ENCODE peak calls at places on chromosomes 5 and 9, in four cellular contexts. N is renal cortical epithelial cell, X is glomerular endothelial cell, K is erythroblast. G is an unnamed sample.
A peak's percentile ranks its signal among the peaks of the same experiment; 100 is the strongest.

GRCh38 chr5:150163547-150164059 is 3.0 kb upstream of the CDX1 start:
- DNase-seq in N (no peak), X (no peak), K (no peak), G (no peak)

GRCh38 chr9:23322392-23322791 is 503.6 kb downstream of the ELAVL2 start:
- DNase-seq in N (peak; percentile 1), X (no peak), K (no peak), G (no peak)

GRCh38 chr9:7489018-7489417 is 310.6 kb downstream of the DMAC1 start:
- DNase-seq in N (no peak), X (no peak), K (no peak), G (no peak)

GRCh38 chr5:105978011-105978410 is 1692.7 kb downstream of the EFNA5 start:
- DNase-seq in N (no peak), X (no peak), K (no peak), G (peak; percentile 6)

GRCh38 chr9:116806075-116806474 is 119.0 kb downstream of the TRIM32 start:
- DNase-seq in N (peak; percentile 39), X (no peak), K (no peak), G (peak; percentile 37)

GRCh38 chr5:154444559-154445421 is 1.0 kb upstream of the SAP30L start:
- DNase-seq in N (no peak), X (no peak), K (peak; percentile 49), G (no peak)

GRCh38 chr5:6552612-6553011 is 80.2 kb downstream of the NSUN2 start:
- DNase-seq in N (no peak), X (no peak), K (no peak), G (no peak)

GRCh38 chr9:93659837-93660177 is 83.4 kb downstream of the PHF2 start:
- DNase-seq in N (no peak), X (no peak), K (no peak), G (no peak)

GRCh38 chr5:101989659-101990058 is 306.4 kb downstream of the SLCO4C1 start:
- DNase-seq in N (no peak), X (no peak), K (no peak), G (no peak)

GRCh38 chr9:113505963-113506624 is 42.6 kb downstream of the RGS3 start:
- DNase-seq in N (no peak), X (no peak), K (no peak), G (no peak)

GRCh38 chr5:154446183-154447073 is 631 bp downstream of the SAP30L start:
- DNase-seq in N (peak; percentile 49), X (no peak), K (peak; percentile 52), G (peak; percentile 73)

GRCh38 chr9:129166962-129167557 is 11.0 kb downstream of the IER5L start:
- DNase-seq in N (peak; percentile 65), X (no peak), K (no peak), G (peak; percentile 75)

GRCh38 chr5:110807174-110807573 is 68.4 kb downstream of the SLC25A46 start:
- DNase-seq in N (no peak), X (no peak), K (no peak), G (no peak)

GRCh38 chr9:35731415-35732184 is 395 bp downstream of the TLN1 start:
- DNase-seq in N (no peak), X (no peak), K (no peak), G (peak; percentile 10)

GRCh38 chr9:133252301-133252776 is 22.7 kb downstream of the ABO start:
- DNase-seq in N (no peak), X (no peak), K (no peak), G (no peak)

GRCh38 chr5:146745937-146746577 is 132.5 kb downstream of the PPP2R2B start:
- DNase-seq in N (no peak), X (no peak), K (no peak), G (no peak)

GRCh38 chr5:124176692-124177091 is 569.7 kb downstream of the ZNF608 start:
- DNase-seq in N (peak; percentile 21), X (no peak), K (no peak), G (peak; percentile 12)

GRCh38 chr9:131038256-131039128 is 29.5 kb downstream of the LAMC3 start:
- DNase-seq in N (no peak), X (no peak), K (no peak), G (no peak)

GRCh38 chr9:98117984-98118639 is 910 bp downstream of the TRIM14 start:
- DNase-seq in N (peak; percentile 44), X (no peak), K (peak; percentile 65), G (peak; percentile 38)

GRCh38 chr9:137045294-137046093 is 483 bp downstream of the NPDC1 start:
- DNase-seq in N (no peak), X (no peak), K (no peak), G (peak; percentile 37)

GRCh38 chr5:65086234-65086886 is 317.6 kb downstream of the CWC27 start:
- DNase-seq in N (peak; percentile 51), X (no peak), K (no peak), G (no peak)

GRCh38 chr9:113579270-113580040 is 115.9 kb downstream of the RGS3 start:
- DNase-seq in N (peak; percentile 39), X (no peak), K (no peak), G (peak; percentile 60)

GRCh38 chr5:178460598-178461425 is 129.4 kb downstream of the COL23A1 start:
- DNase-seq in N (peak; percentile 37), X (no peak), K (peak; percentile 64), G (peak; percentile 47)

GRCh38 chr9:34591091-34591910 is 1.8 kb upstream of the CNTFR start:
- DNase-seq in N (peak; percentile 19), X (no peak), K (peak; percentile 71), G (peak; percentile 82)

GRCh38 chr5:861442-862366 is 10.9 kb upstream of the ZDHHC11 start:
- DNase-seq in N (no peak), X (no peak), K (no peak), G (no peak)

GRCh38 chr5:6328173-6328572 is 50.2 kb downstream of the MED10 start:
- DNase-seq in N (peak; percentile 19), X (peak; percentile 2), K (peak; percentile 9), G (peak; percentile 46)

GRCh38 chr9:131649646-131650045 is 90.2 kb downstream of the RAPGEF1 start:
- DNase-seq in N (no peak), X (no peak), K (no peak), G (no peak)

GRCh38 chr9:98796364-98797101 is at the start of gene ANKS6:
- DNase-seq in N (no peak), X (no peak), K (peak; percentile 74), G (peak; percentile 74)

GRCh38 chr5:176611435-176611834 is 1.5 kb upstream of the GPRIN1 start:
- DNase-seq in N (peak; percentile 75), X (peak; percentile 64), K (peak; percentile 73), G (peak; percentile 93)

GRCh38 chr9:82940386-82940785 is 122.6 kb downstream of the RASEF start:
- DNase-seq in N (no peak), X (no peak), K (no peak), G (no peak)

GRCh38 chr9:7242126-7242525 is 484.4 kb downstream of the KDM4C start:
- DNase-seq in N (no peak), X (no peak), K (no peak), G (no peak)